ENCODE peak calls at places on chromosomes 16 and 17, in five cellular contexts. S is activated CD4-positive, alpha-beta T cell treated with anti-CD3 and anti-CD28 coated beads for 24 hours; F is astrocyte of the cerebellum; C is activated B cell treated with CpG ODN at 0.5 μM for 24 hours; R is amniotic epithelial cell. X is an unnamed sample.

GRCh38 chr16:87833548-87833947 is 35.8 kb downstream of the SLC7A5 start:
- DNase-seq in S (no peak), F (no peak), C (no peak), R (no peak), X (no peak)

GRCh38 chr16:2298621-2299020 is 30.7 kb upstream of the RNPS1 start:
- DNase-seq in S (no peak), F (no peak), C (no peak), R (no peak), X (no peak)

GRCh38 chr16:84390131-84390785 is 21.9 kb downstream of the ATP2C2 start:
- DNase-seq in S (no peak), F (no peak), C (no peak), R (no peak), X (no peak)

GRCh38 chr17:68452724-68453290 is 4.5 kb downstream of the WIPI1 start:
- DNase-seq in S (no peak), F (no peak), C (no peak), R (no peak), X (no peak)

GRCh38 chr17:19554393-19554792 is 20.7 kb downstream of the SLC47A1 start:
- DNase-seq in S (no peak), F (no peak), C (no peak), R (no peak), X (no peak)

GRCh38 chr17:33267279-33267790 is 25.8 kb downstream of the ASIC2 start:
- DNase-seq in S (no peak), F (peak; percentile 19), C (no peak), R (peak; percentile 93), X (no peak)

GRCh38 chr17:58605986-58606385 is 85.9 kb downstream of the TEX14 start:
- DNase-seq in S (no peak), F (no peak), C (no peak), R (no peak), X (no peak)

GRCh38 chr17:42337442-42337841 is 49.1 kb downstream of the STAT5A start:
- DNase-seq in S (peak; percentile 68), F (no peak), C (no peak), R (peak; percentile 79), X (no peak)

GRCh38 chr16:24534634-24535033 is 4.7 kb upstream of the RBBP6 start:
- DNase-seq in S (no peak), F (no peak), C (no peak), R (peak; percentile 27), X (no peak)

GRCh38 chr16:57743886-57744645 is 8.5 kb downstream of the KATNB1 start:
- DNase-seq in S (no peak), F (no peak), C (no peak), R (no peak), X (no peak)

GRCh38 chr17:29195465-29196081 is 15.4 kb upstream of the MYO18A start:
- DNase-seq in S (no peak), F (no peak), C (no peak), R (no peak), X (no peak)

X was measured in occipital lobe.